ENCODE peak calls at places on chromosomes 11 and 22, in ten cellular contexts. Z is stomach, M is testis, Y is IMR-90, L is ovary, X is HCT116, E is esophagus squamous epithelium, W is lower leg skin, C is A549, P is gastrocnemius medialis. O is an unnamed sample.

GRCh38 chr11:17117262-17117661 is 39.8 kb upstream of the RPS13 start:
- DNase-seq in P (no peak), Z (no peak), M (no peak), Y (no peak), L (no peak), X (no peak), C (no peak), W (no peak), E (no peak), O (no peak)

GRCh38 chr11:117616979-117617378 is 180.0 kb downstream of the DSCAML1 start:
- DNase-seq in X (no peak), Z (no peak), Y (no peak), M (no peak), W (no peak), L (no peak), C (no peak), P (no peak), E (no peak), O (no peak)

GRCh38 chr11:81869337-81870065 is 864.2 kb downstream of the FAM181B start:
- DNase-seq in P (no peak), L (no peak), C (no peak), Y (no peak), M (no peak), X (no peak), Z (peak), W (peak), E (no peak), O (peak)

GRCh38 chr11:112882494-112883381 is 78.5 kb upstream of the NCAM1 start:
- DNase-seq in Z (peak), W (no peak), C (no peak), E (no peak), Y (no peak), X (no peak), P (no peak), M (peak), L (no peak), O (no peak)

GRCh38 chr11:64681171-64681570 is 41.8 kb downstream of the NRXN2 start:
- DNase-seq in L (no peak), X (no peak), Z (no peak), Y (no peak), M (no peak), C (no peak), E (no peak), P (no peak), W (no peak), O (no peak)

GRCh38 chr11:7516488-7516887 is 2.7 kb downstream of the PPFIBP2 start:
- DNase-seq in Z (no peak), Y (no peak), W (no peak), P (no peak), M (no peak), X (no peak), L (no peak), E (no peak), C (no peak), O (no peak)

GRCh38 chr11:69287968-69288882 is 5.7 kb upstream of the MYEOV start:
- DNase-seq in X (no peak), L (no peak), W (no peak), M (no peak), E (no peak), Z (peak), P (no peak), C (no peak), Y (no peak), O (peak)

GRCh38 chr22:17119481-17120202 is 1.5 kb downstream of the TMEM121B start:
- DNase-seq in L (no peak), E (no peak), Y (no peak), C (peak), Z (no peak), W (no peak), M (no peak), P (peak), X (no peak), O (peak)

GRCh38 chr22:21735198-21736083 is at the start of gene YPEL1:
- DNase-seq in W (peak), X (peak), Z (peak), L (peak), E (peak), M (peak), P (peak), Y (peak), C (peak), O (peak)

GRCh38 chr11:32079511-32079910 is 11.4 kb upstream of the RCN1 start:
- DNase-seq in X (no peak), W (no peak), L (no peak), C (no peak), Z (no peak), P (no peak), E (no peak), Y (no peak), M (no peak), O (no peak)

GRCh38 chr22:39232806-39233735 is 11.7 kb downstream of the PDGFB start:
- DNase-seq in P (no peak), M (no peak), C (no peak), L (no peak), W (no peak), Z (no peak), Y (no peak), E (no peak), X (no peak), O (no peak)
- TF ChIP-seq POLR2A in P (no peak), M (no peak), C (no peak), L (no peak), W (no peak), Z (no peak), Y (no peak), E (no peak), X (no peak), O (no peak)

GRCh38 chr11:22194907-22195306 is 2.0 kb downstream of the ANO5 start:
- DNase-seq in P (no peak), C (no peak), L (no peak), X (no peak), E (no peak), Y (no peak), Z (no peak), M (no peak), W (no peak), O (no peak)

GRCh38 chr11:22190827-22191463 is 1.9 kb upstream of the ANO5 start:
- DNase-seq in X (no peak), Z (no peak), P (no peak), E (no peak), M (no peak), Y (no peak), L (no peak), W (no peak), C (no peak), O (no peak)

GRCh38 chr11:22193348-22194051 is 615 bp downstream of the ANO5 start:
- DNase-seq in C (peak), P (peak), Y (no peak), E (no peak), X (no peak), Z (peak), L (peak), M (peak), W (no peak), O (peak)

GRCh38 chr11:22192289-22192641 is 620 bp upstream of the ANO5 start:
- DNase-seq in Y (no peak), C (peak), X (no peak), W (no peak), L (no peak), Z (peak), P (peak), M (peak), E (no peak), O (peak)

DNA sequence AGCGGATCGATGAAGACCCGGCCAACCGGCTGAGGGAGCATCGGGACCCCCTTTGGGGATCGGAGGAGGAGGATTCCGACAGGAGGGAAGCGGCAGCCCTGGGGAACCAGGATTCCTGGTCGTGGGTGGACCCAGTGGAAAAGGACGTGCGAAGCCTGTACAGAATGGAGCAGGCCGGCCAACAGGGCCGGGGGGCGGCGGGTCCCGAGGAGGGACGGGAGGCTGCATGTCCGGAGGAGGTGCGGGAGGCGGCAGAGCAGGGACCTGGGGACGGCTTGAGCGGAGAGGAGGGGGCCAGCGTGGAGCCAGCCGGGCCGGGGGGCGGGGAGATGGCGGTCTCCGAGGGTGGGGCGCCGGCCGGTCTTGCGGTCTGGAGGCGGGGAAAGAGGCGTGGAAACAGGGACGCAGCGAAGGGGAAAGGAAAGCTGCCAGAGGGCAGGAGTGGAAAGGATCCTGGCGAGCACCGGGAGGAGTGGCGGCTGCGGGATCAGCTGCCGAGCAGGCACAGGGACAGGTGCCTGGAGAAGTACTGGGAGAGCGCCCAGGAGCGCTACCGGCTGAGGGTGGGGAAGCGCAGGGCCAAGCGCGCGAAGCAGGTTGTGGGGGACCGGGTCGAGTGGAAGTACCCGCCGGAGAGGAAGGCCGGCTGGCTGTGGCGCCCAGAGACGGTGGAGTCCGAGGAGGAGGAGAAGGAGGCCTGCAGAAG is at the start of gene ANO5:
- DNase-seq in C (peak), M (peak), E (no peak), L (peak), X (no peak), P (peak), Z (peak), W (peak), Y (no peak), O (peak)
- TF ChIP-seq POLR2A in C (peak), M (no peak), E (no peak), L (no peak), X (no peak), P (peak), Z (no peak), W (no peak), Y (no peak), O (no peak)

GRCh38 chr11:65780770-65781151 is at the start of gene AP5B1:
- DNase-seq in W (no peak), Y (peak), P (peak), Z (peak), L (peak), X (no peak), E (no peak), C (peak), M (peak), O (peak)
- TF ChIP-seq POLR2A in W (no peak), Y (peak), P (peak), Z (no peak), L (no peak), X (no peak), E (peak), C (peak), M (no peak), O (no peak)

DNA sequence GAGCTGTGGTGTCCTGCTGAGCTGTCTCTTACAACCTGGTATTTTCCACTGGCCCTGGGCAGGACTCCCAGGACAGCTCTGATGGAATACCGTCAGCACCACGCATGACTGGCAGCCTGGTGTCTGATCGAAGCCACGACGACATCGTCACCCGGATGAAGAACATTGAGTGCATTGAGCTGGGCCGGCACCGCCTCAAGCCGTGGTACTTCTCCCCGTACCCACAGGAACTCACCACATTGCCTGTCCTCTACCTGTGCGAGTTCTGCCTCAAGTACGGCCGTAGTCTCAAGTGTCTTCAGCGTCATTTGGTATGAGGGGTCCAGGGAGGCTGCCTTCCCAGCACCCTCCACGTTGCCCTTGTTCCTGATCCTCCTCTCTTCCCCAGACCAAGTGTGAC is 2.4 kb downstream of the KAT5 start:
- DNase-seq in P (no peak), L (no peak), X (no peak), C (no peak), Z (no peak), Y (no peak), M (no peak), W (no peak), E (no peak), O (no peak)
- TF ChIP-seq POLR2A in P (no peak), L (no peak), X (no peak), C (peak), Z (no peak), Y (no peak), M (no peak), W (no peak), E (no peak), O (no peak)

GRCh38 chr11:119121008-119121810 is at the start of gene HINFP:
- DNase-seq in X (peak), L (peak), E (peak), W (peak), M (peak), P (peak), Z (peak), C (peak), Y (peak), O (peak)
- TF ChIP-seq POLR2A in X (peak), L (peak), E (peak), W (no peak), M (no peak), P (peak), Z (no peak), C (peak), Y (no peak), O (peak)

GRCh38 chr11:86671386-86672006 is 920 bp downstream of the ME3 start:
- DNase-seq in C (peak), E (no peak), M (peak), P (peak), W (peak), X (no peak), Y (no peak), L (peak), Z (peak), O (peak)

GRCh38 chr11:86670179-86670578 is 2.2 kb downstream of the ME3 start:
- DNase-seq in M (no peak), X (no peak), Z (no peak), P (no peak), C (no peak), Y (peak), E (no peak), W (no peak), L (no peak), O (no peak)

GRCh38 chr11:86673872-86674750 is 1.7 kb upstream of the ME3 start:
- DNase-seq in X (no peak), M (no peak), E (no peak), C (no peak), Y (no peak), P (no peak), L (no peak), Z (no peak), W (no peak), O (peak)

GRCh38 chr11:86673055-86673843 is 833 bp upstream of the ME3 start:
- DNase-seq in E (no peak), W (no peak), C (no peak), M (no peak), L (no peak), Z (no peak), X (no peak), P (no peak), Y (no peak), O (no peak)

DNA sequence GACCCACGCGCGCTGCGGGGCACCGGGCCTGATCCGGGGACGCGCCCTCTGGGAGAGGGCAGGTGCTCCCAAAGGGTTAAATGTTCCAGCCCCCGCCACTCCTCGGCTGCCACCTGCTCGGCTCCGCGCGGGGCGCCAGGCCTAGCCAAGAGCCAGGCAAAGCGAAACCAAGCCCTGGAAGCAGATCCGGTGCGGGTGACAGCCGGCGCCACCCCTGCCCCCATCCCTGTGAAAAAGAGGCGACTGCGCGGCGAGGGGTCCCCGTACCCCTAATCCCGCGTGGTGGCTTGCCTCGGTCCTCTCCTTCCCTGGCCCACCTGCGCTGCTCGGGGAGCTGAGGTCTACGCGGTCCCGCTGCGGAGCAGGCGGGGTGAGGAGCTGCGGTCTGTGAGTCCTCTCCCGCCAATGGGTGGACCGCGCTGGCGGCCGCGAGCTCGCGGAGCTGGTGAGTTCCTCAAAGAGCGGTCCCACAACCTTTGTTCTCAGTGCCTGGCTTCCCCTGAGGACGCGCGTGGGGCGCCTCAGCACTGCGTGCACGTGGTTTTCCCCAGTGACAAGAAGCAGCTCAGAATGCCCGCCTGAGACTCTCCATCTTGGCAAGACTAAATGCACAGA is at the start of gene ME3:
- DNase-seq in P (peak), Y (peak), M (peak), X (no peak), C (peak), Z (peak), E (no peak), W (peak), L (peak), O (peak)
- TF ChIP-seq POLR2A in P (peak), Y (no peak), M (no peak), X (no peak), C (peak), Z (no peak), E (peak), W (no peak), L (no peak), O (peak)

O was measured in transverse colon.